ENCODE peak calls at places on chromosomes 16 and 17, in four cellular contexts. A is colonic mucosa, Y is NCI-H2081, W is MV-4-11. H is an unnamed sample.

GRCh38 chr16:24976971-24977672 is 38.0 kb downstream of the ARHGAP17 start:
- DNase-seq in W (no peak), Y (no peak), A (no peak), H (no peak)

GRCh38 chr16:58264961-58265479 is 29.8 kb downstream of the PRSS54 start:
- DNase-seq in W (peak), A (peak), Y (no peak), H (no peak)

GRCh38 chr17:45410144-45411091 is 22.3 kb downstream of the ARHGAP27 start:
- DNase-seq in A (peak), Y (no peak), W (peak), H (no peak)

GRCh38 chr16:8686031-8686621 is 11.7 kb downstream of the ABAT start:
- DNase-seq in Y (no peak), W (no peak), A (peak), H (no peak)

GRCh38 chr16:68835970-68836369 is 7.4 kb upstream of the TANGO6 start:
- DNase-seq in A (no peak), Y (no peak), W (no peak), H (no peak)

GRCh38 chr16:27795992-27796614 is 246.2 kb downstream of the KATNIP start:
- DNase-seq in Y (no peak), A (peak), W (peak), H (no peak)

GRCh38 chr17:57447357-57448019 is 191.2 kb downstream of the MSI2 start:
- DNase-seq in Y (no peak), A (no peak), W (no peak), H (no peak)

GRCh38 chr17:72706396-72706981 is 386.0 kb downstream of the SLC39A11 start:
- DNase-seq in W (no peak), Y (no peak), A (no peak), H (no peak)

GRCh38 chr16:1613728-1614225 is 1.6 kb downstream of the CRAMP1 start:
- DNase-seq in Y (no peak), W (no peak), A (peak), H (no peak)

GRCh38 chr17:38628441-38628840 is 22.7 kb upstream of the SRCIN1 start:
- DNase-seq in W (peak), Y (no peak), A (no peak), H (no peak)

GRCh38 chr17:77101521-77102410 is 39.0 kb upstream of the SEC14L1 start:
- DNase-seq in W (no peak), A (no peak), Y (no peak), H (no peak)